ENCODE peak calls at places on chromosome 9, in five cellular contexts. One of them, this sample, is unnamed.

GRCh38 chr9:117747571-117747970 is 43.4 kb downstream of the TLR4 start:
- DNase-seq in activated gamma-delta T cell: no peak
- DNase-seq in Ammon's horn: no peak
- DNase-seq in hypothalamus: no peak
- DNase-seq in frontal cortex: no peak
- DNase-seq in this sample: no peak

GRCh38 chr9:124779368-124780059 is 2.6 kb downstream of the OLFML2A start:
- DNase-seq in Ammon's horn: no peak
- DNase-seq in frontal cortex: no peak
- DNase-seq in activated gamma-delta T cell: no peak
- DNase-seq in hypothalamus: no peak
- DNase-seq in this sample: no peak

GRCh38 chr9:134642385-134643181 is 980 bp downstream of the COL5A1 start:
- DNase-seq in activated gamma-delta T cell: no peak
- DNase-seq in Ammon's horn: no peak
- DNase-seq in hypothalamus: no peak
- DNase-seq in frontal cortex: peak; percentile 49
- DNase-seq in this sample: no peak

GRCh38 chr9:128204858-128205257 is 1.7 kb downstream of the DNM1 start:
- DNase-seq in hypothalamus: no peak
- DNase-seq in frontal cortex: no peak
- DNase-seq in Ammon's horn: no peak
- DNase-seq in activated gamma-delta T cell: no peak
- DNase-seq in this sample: no peak

GRCh38 chr9:95024097-95024671 is 293.3 kb downstream of the FANCC start:
- DNase-seq in hypothalamus: peak; percentile 30
- DNase-seq in frontal cortex: no peak
- DNase-seq in activated gamma-delta T cell: no peak
- DNase-seq in Ammon's horn: no peak
- DNase-seq in this sample: peak; percentile 86

GRCh38 chr9:134996591-134997530 is 79.1 kb upstream of the FCN1 start:
- DNase-seq in frontal cortex: no peak
- DNase-seq in activated gamma-delta T cell: no peak
- DNase-seq in Ammon's horn: no peak
- DNase-seq in hypothalamus: no peak
- DNase-seq in this sample: no peak

GRCh38 chr9:18739641-18740318 is 265.8 kb downstream of the ADAMTSL1 start:
- DNase-seq in hypothalamus: no peak
- DNase-seq in Ammon's horn: no peak
- DNase-seq in frontal cortex: no peak
- DNase-seq in activated gamma-delta T cell: no peak
- DNase-seq in this sample: no peak

GRCh38 chr9:86481466-86481865 is 127.3 kb upstream of the TUT7 start:
- DNase-seq in activated gamma-delta T cell: no peak
- DNase-seq in hypothalamus: no peak
- DNase-seq in Ammon's horn: no peak
- DNase-seq in frontal cortex: no peak
- DNase-seq in this sample: no peak

GRCh38 chr9:91071185-91071990 is 269.8 kb downstream of the SYK start:
- DNase-seq in Ammon's horn: no peak
- DNase-seq in frontal cortex: no peak
- DNase-seq in hypothalamus: no peak
- DNase-seq in activated gamma-delta T cell: no peak
- DNase-seq in this sample: no peak

This sample was measured in pons.